ENCODE peak calls at places on chromosomes 2 and 18, in four cellular contexts. H is DND-41, E is IMR-90, D is cardiac muscle cell. I is an unnamed sample.

GRCh38 chr2:172938713-172939375 is 136.8 kb upstream of the MAP3K20 start:
- DNase-seq in D (no peak), E (peak; percentile 31), H (no peak), I (no peak)

GRCh38 chr18:36376361-36376760 is 78.8 kb downstream of the FHOD3 start:
- DNase-seq in D (no peak), E (peak; percentile 64), H (no peak), I (no peak)

GRCh38 chr18:217532-218334 is 50.1 kb downstream of the THOC1 start:
- DNase-seq in E (no peak), H (no peak), D (no peak), I (no peak)

GRCh38 chr18:22394428-22394827 is 23.3 kb downstream of the CTAGE1 start:
- DNase-seq in E (no peak), H (no peak), D (peak; percentile 4), I (no peak)

GRCh38 chr2:154032220-154032619 is 160.5 kb downstream of the GALNT13 start:
- DNase-seq in E (no peak), H (no peak), D (no peak), I (no peak)

GRCh38 chr2:46632349-46632748 is 153.0 kb downstream of the TMEM247 start:
- DNase-seq in D (peak; percentile 24), E (peak; percentile 77), H (no peak), I (no peak)

GRCh38 chr18:70337139-70337972 is 48.5 kb downstream of the SOCS6 start:
- DNase-seq in E (peak; percentile 92), H (no peak), D (peak; percentile 52), I (no peak)

GRCh38 chr2:147224070-147224469 is 620.8 kb upstream of the ACVR2A start:
- DNase-seq in H (no peak), E (no peak), D (no peak), I (no peak)

GRCh38 chr18:13585379-13586153 is 140.8 kb downstream of the FAM210A start:
- DNase-seq in E (no peak), D (no peak), H (no peak), I (no peak)

GRCh38 chr2:5385596-5385995 is 306.6 kb upstream of the SOX11 start:
- DNase-seq in H (no peak), E (no peak), D (no peak), I (no peak)

GRCh38 chr2:102041351-102041750 is 49.6 kb downstream of the IL1R2 start:
- DNase-seq in E (peak; percentile 66), D (no peak), H (no peak), I (no peak)

GRCh38 chr2:83787189-83787588 is 671.9 kb downstream of the SUCLG1 start:
- DNase-seq in E (no peak), H (no peak), D (no peak), I (no peak)

GRCh38 chr2:15943378-15943851 is 3.1 kb downstream of the MYCN start:
- DNase-seq in E (no peak), D (peak; percentile 82), H (no peak), I (no peak)

GRCh38 chr2:15941970-15942710 is 1.8 kb downstream of the MYCN start:
- DNase-seq in E (no peak), D (peak; percentile 55), H (no peak), I (no peak)

GRCh38 chr2:15942711-15943345 is 2.5 kb downstream of the MYCN start:
- DNase-seq in D (peak; percentile 26), H (no peak), E (no peak), I (no peak)

GRCh38 chr2:15944325-15945017 is 4.1 kb downstream of the MYCN start:
- DNase-seq in D (no peak), E (no peak), H (no peak), I (no peak)

DNA sequence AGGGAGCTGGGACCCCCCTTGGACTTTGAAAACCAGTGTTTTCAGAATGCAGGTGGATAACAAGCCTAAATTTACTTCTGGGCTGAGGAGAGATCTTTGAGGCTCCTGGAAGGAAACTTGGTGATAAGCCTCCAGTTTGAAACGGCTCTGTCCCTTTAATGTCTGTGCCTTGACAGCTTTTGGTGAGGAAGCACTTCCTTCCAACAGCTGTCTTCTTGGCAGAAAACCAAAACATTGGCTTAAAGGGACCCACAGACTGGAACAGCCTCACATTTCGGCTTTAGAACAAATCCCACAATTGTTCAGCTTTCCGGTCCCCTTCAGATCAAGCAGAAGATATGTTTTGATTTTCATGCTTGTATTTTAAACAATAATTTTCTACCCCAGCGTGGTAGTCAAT is 3.6 kb downstream of the MYCN start:
- DNase-seq in H (peak; percentile 46), D (peak; percentile 24), E (no peak), I (no peak)
- H3K4me3 ChIP-seq in H (no peak overlapping the region), D (peak overlapping the region; percentile 98), E (no peak overlapping the region), I (no peak overlapping the region)

GRCh38 chr2:10124538-10125045 is 2.1 kb downstream of the RRM2 start:
- DNase-seq in E (peak; percentile 82), D (peak; percentile 77), H (peak; percentile 69), I (no peak)
- TF ChIP-seq CTCF in E (peak; percentile 64), D (peak; percentile 60), H (peak; percentile 68), I (peak; percentile 45)

DNA sequence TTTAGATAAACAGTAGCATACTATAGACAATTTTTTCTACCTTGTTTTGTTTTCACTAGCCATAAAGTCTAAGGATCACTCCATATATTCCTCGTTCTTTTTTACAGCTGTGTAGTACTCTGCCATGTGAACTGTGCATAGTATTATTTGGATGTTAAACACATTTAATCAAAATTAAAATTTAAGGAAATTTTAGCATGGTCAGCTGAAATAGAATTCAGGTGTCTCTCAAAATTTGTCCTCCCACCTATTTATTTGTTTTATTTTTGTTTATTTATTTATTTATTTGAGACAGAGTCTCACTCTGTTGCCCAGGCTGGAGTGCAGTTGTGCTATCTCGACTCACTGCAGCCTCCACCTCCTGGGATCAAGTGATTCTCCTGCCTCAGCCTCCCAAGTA is 46.4 kb upstream of the AAK1 start:
- DNase-seq in D (no peak), H (no peak), E (no peak), I (no peak)
- H3K4me1 ChIP-seq in D (peaks cover 8% of the 10 kb centered on the region), H (peaks cover 56% of the 10 kb centered on the region), E (peaks cover 19% of the 10 kb centered on the region), I (peaks cover 7% of the 10 kb centered on the region)

GRCh38 chr2:10449481-10449831 is 1.3 kb upstream of the ODC1 start:
- DNase-seq in E (no peak), H (no peak), D (no peak), I (no peak)
- H3K4me3 ChIP-seq in E (no peak overlapping the region), H (peak overlapping the region; percentile 57), D (peak overlapping the region; percentile 49), I (no peak overlapping the region)

DNA sequence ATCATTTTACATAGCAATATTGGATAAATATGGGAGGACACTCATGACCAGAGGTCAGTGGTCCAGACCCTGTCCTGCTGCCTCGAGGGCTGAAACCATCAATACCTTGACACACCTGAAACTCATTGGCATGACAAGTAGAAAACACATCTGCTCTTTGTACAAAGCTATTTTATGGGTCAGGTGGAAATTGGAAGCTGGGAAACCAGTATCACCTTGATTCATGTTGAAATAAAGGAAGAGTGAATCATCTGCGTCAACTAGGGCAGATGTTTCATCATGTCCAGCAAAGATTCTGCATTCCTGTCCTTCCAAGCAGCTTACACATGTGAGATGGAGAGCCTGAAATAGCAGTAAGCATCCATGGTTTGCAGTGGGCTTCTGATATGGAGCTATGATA is 80.0 kb upstream of the ERBB4 start:
- DNase-seq in D (no peak), E (peak; percentile 42), H (no peak), I (no peak)
- TF ChIP-seq CTCF in D (no peak), E (no peak), H (no peak), I (no peak)